ENCODE peak calls at places on chromosomes 12 and 14, in five cellular contexts. One of them, this sample, is unnamed.

GRCh38 chr14:58947816-58948440 is 240.5 kb upstream of the DAAM1 start:
- DNase-seq in A673: no peak
- DNase-seq in HL-60: no peak
- DNase-seq in tibial artery: no peak
- DNase-seq in body of pancreas: no peak
- DNase-seq in this sample: no peak

GRCh38 chr12:100017056-100017455 is 32.3 kb upstream of the ANKS1B start:
- DNase-seq in tibial artery: no peak
- DNase-seq in A673: no peak
- DNase-seq in HL-60: no peak
- DNase-seq in body of pancreas: no peak
- DNase-seq in this sample: no peak

GRCh38 chr14:101481557-101481956 is 79.7 kb upstream of the DIO3 start:
- DNase-seq in A673: no peak
- DNase-seq in tibial artery: no peak
- DNase-seq in HL-60: no peak
- DNase-seq in body of pancreas: peak
- DNase-seq in this sample: peak

GRCh38 chr12:70185301-70185700 is 57.9 kb upstream of the CNOT2 start:
- DNase-seq in tibial artery: no peak
- DNase-seq in A673: no peak
- DNase-seq in HL-60: no peak
- DNase-seq in body of pancreas: no peak
- DNase-seq in this sample: no peak

GRCh38 chr14:102795060-102795925 is 18.0 kb downstream of the TRAF3 start:
- DNase-seq in tibial artery: peak
- DNase-seq in HL-60: peak
- DNase-seq in body of pancreas: peak
- DNase-seq in A673: peak
- DNase-seq in this sample: peak

GRCh38 chr14:69726761-69727511 is 40.0 kb upstream of the SRSF5 start:
- DNase-seq in HL-60: peak
- DNase-seq in tibial artery: peak
- DNase-seq in body of pancreas: peak
- DNase-seq in A673: peak
- DNase-seq in this sample: peak

GRCh38 chr12:129237881-129238280 is 384.6 kb downstream of the GLT1D1 start:
- DNase-seq in tibial artery: no peak
- DNase-seq in body of pancreas: no peak
- DNase-seq in HL-60: no peak
- DNase-seq in A673: no peak
- DNase-seq in this sample: no peak

GRCh38 chr14:99118046-99118721 is 153.8 kb downstream of the BCL11B start:
- DNase-seq in HL-60: no peak
- DNase-seq in body of pancreas: no peak
- DNase-seq in tibial artery: no peak
- DNase-seq in A673: peak
- DNase-seq in this sample: no peak

GRCh38 chr14:95524706-95525512 is 8.5 kb upstream of the SYNE3 start:
- DNase-seq in body of pancreas: no peak
- DNase-seq in tibial artery: no peak
- DNase-seq in HL-60: peak
- DNase-seq in A673: no peak
- DNase-seq in this sample: no peak

GRCh38 chr12:22994276-22994675 is 369.3 kb downstream of the ETNK1 start:
- DNase-seq in tibial artery: no peak
- DNase-seq in HL-60: no peak
- DNase-seq in body of pancreas: no peak
- DNase-seq in A673: no peak
- DNase-seq in this sample: no peak

GRCh38 chr14:69360438-69361108 is 37.5 kb downstream of the ERH start:
- DNase-seq in tibial artery: no peak
- DNase-seq in A673: peak
- DNase-seq in body of pancreas: no peak
- DNase-seq in HL-60: no peak
- DNase-seq in this sample: no peak

DNA sequence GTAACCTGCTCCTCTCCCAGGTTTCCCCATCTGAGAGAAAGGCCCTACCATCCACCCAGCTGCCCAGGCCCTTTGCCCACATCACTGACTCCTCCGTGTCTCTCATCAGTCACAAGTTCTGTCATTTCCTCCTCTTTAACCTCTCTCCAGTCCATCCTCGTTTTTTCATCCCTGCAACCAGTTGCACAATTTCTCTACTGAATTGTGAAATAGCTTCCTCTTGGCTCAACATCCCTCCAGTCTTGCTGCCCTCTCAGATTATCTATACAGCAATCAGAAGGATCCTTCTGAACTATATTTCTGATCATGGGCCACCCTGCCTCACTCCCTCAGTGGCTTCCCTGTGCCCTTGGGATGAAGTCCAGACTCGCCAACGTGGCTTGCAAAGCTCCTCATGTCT is 6.8 kb downstream of the FAM161B start:
- DNase-seq in A673: no peak
- DNase-seq in HL-60: peak
- DNase-seq in body of pancreas: no peak
- DNase-seq in tibial artery: peak
- DNase-seq in this sample: no peak
- H3K27ac ChIP-seq in A673: no peak
- H3K27ac ChIP-seq in HL-60: no peak
- H3K27ac ChIP-seq in body of pancreas: no peak
- H3K27ac ChIP-seq in tibial artery: peak
- H3K27ac ChIP-seq in this sample: no peak

GRCh38 chr12:117490130-117490529 is 128.7 kb upstream of the NOS1 start:
- DNase-seq in tibial artery: no peak
- DNase-seq in HL-60: no peak
- DNase-seq in body of pancreas: no peak
- DNase-seq in A673: no peak
- DNase-seq in this sample: no peak
- H3K4me3 ChIP-seq in tibial artery: no peak
- H3K4me3 ChIP-seq in HL-60: no peak
- H3K4me3 ChIP-seq in body of pancreas: no peak
- H3K4me3 ChIP-seq in A673: no peak
- H3K4me3 ChIP-seq in this sample: no peak

DNA sequence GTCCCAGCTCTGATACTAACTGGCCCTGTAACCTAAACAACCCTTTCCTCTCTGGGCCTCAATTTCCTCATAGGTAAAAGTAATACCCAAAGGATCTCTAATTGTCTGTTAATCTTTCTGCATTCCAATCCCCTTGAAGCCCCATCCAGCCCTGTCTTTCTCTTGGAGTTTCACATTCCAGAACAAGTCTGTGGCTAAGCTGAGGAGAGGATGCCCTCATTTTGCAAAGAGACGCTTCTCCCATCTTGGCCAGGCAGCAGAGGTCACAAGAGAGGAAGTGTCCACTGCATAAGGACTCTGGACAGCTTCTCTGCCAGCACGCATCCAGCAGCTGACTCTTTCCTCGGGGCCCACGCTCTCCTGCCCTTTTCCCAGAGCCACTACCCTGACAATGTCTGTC is 263.4 kb upstream of the FKBP4 start:
- DNase-seq in body of pancreas: no peak
- DNase-seq in HL-60: no peak
- DNase-seq in tibial artery: no peak
- DNase-seq in A673: no peak
- DNase-seq in this sample: no peak
- H3K27ac ChIP-seq in body of pancreas: no peak
- H3K27ac ChIP-seq in HL-60: no peak
- H3K27ac ChIP-seq in tibial artery: no peak
- H3K27ac ChIP-seq in A673: no peak
- H3K27ac ChIP-seq in this sample: no peak

DNA sequence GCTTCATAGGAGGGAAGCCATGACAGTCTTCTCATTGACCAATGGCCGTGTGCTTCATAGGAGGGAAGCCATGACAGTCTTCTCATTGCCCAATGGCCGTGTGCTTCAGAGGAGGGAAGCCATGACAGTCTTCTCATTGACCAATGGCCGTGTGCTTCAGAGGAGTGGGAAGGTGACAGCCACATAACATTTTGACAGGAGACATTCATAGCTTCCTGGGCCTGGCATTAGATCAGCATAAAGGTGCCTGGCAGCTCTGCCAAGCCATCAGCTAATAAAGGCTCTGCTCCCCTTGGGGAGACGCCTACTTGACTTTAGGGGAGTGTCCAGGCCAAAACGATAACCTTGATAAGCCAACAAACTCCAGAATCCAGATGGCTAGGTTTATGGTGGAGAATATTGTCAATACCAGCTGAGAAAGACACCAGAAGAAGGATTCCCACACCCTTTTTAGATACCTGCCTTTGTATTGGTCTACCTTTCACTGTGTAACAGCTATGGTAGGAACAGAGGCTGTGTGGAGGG is 274.0 kb upstream of the FKBP4 start:
- DNase-seq in A673: no peak
- DNase-seq in HL-60: no peak
- DNase-seq in body of pancreas: no peak
- DNase-seq in tibial artery: no peak
- DNase-seq in this sample: no peak
- H3K4me3 ChIP-seq in A673: no peak
- H3K4me3 ChIP-seq in HL-60: no peak
- H3K4me3 ChIP-seq in body of pancreas: no peak
- H3K4me3 ChIP-seq in tibial artery: no peak
- H3K4me3 ChIP-seq in this sample: no peak

GRCh38 chr12:1870086-1870485 is 48.4 kb downstream of the CACNA2D4 start:
- DNase-seq in A673: no peak
- DNase-seq in tibial artery: no peak
- DNase-seq in HL-60: no peak
- DNase-seq in body of pancreas: no peak
- DNase-seq in this sample: no peak
- H3K27ac ChIP-seq in A673: no peak
- H3K27ac ChIP-seq in tibial artery: no peak
- H3K27ac ChIP-seq in HL-60: no peak
- H3K27ac ChIP-seq in body of pancreas: no peak
- H3K27ac ChIP-seq in this sample: no peak

This sample was measured in aorta.